ENCODE peak calls at places on chromosomes 1 and 21, in five cellular contexts. C, M, H, B and O are unnamed samples.

GRCh38 chr1:220526294-220526693 is 1.6 kb upstream of the MARK1 start:
- DNase-seq in C (no peak), M (no peak), H (no peak), B (no peak), O (no peak)

GRCh38 chr1:59593798-59594790 is 220.7 kb upstream of the HOOK1 start:
- DNase-seq in C (no peak), M (no peak), H (no peak), B (no peak), O (no peak)

GRCh38 chr21:42747746-42748351 is 94.4 kb downstream of the PDE9A start:
- DNase-seq in C (no peak), M (no peak), H (no peak), B (no peak), O (no peak)

GRCh38 chr21:45494851-45495680 is 47.2 kb downstream of the SLC19A1 start:
- DNase-seq in C (no peak), M (no peak), H (no peak), B (no peak), O (no peak)

GRCh38 chr1:196660912-196661311 is 9.1 kb downstream of the CFH start:
- DNase-seq in C (no peak), M (peak), H (peak), B (peak), O (peak)

GRCh38 chr1:212293579-212293978 is 8.4 kb downstream of the PPP2R5A start:
- DNase-seq in C (no peak), M (no peak), H (no peak), B (no peak), O (no peak)

GRCh38 chr1:97489834-97490233 is 431.0 kb downstream of the DPYD start:
- DNase-seq in C (peak), M (peak), H (no peak), B (peak), O (no peak)

GRCh38 chr1:6523566-6523965 is 30.7 kb downstream of the NOL9 start:
- DNase-seq in C (no peak), M (peak), H (no peak), B (no peak), O (peak)

GRCh38 chr1:223731076-223731770 is 18.9 kb downstream of the CAPN2 start:
- DNase-seq in C (no peak), M (no peak), H (no peak), B (no peak), O (no peak)

GRCh38 chr1:48873944-48874343 is 97.3 kb upstream of the BEND5 start:
- DNase-seq in C (no peak), M (no peak), H (no peak), B (no peak), O (no peak)

GRCh38 chr1:167722152-167722869 is 529 bp downstream of the MPZL1 start:
- DNase-seq in C (no peak), M (peak), H (no peak), B (peak), O (peak)

GRCh38 chr1:152186556-152187285 is 27.7 kb upstream of the RPTN start:
- DNase-seq in C (no peak), M (no peak), H (no peak), B (no peak), O (no peak)

GRCh38 chr1:70909262-70909817 is 138.3 kb downstream of the PTGER3 start:
- DNase-seq in C (no peak), M (no peak), H (peak), B (no peak), O (no peak)

GRCh38 chr21:46035809-46036695 is 54.5 kb downstream of the COL6A1 start:
- DNase-seq in C (peak), M (no peak), H (no peak), B (no peak), O (no peak)

GRCh38 chr1:200795151-200795550 is 56.5 kb downstream of the CAMSAP2 start:
- DNase-seq in C (no peak), M (no peak), H (no peak), B (no peak), O (no peak)

GRCh38 chr1:110728388-110728787 is 53.6 kb upstream of the KCNA3 start:
- DNase-seq in C (no peak), M (no peak), H (no peak), B (no peak), O (no peak)

GRCh38 chr1:13808729-13809131 is 108.7 kb downstream of the PRDM2 start:
- DNase-seq in C (no peak), M (no peak), H (no peak), B (no peak), O (no peak)

GRCh38 chr1:245025525-245025924 is 129.3 kb upstream of the KIF26B start:
- DNase-seq in C (no peak), M (no peak), H (no peak), B (no peak), O (no peak)

GRCh38 chr1:57831624-57832023 is 407.8 kb upstream of the DAB1 start:
- DNase-seq in C (no peak), M (peak), H (no peak), B (no peak), O (no peak)

GRCh38 chr21:45477176-45478114 is 64.8 kb downstream of the SLC19A1 start:
- DNase-seq in C (no peak), M (no peak), H (no peak), B (no peak), O (no peak)

GRCh38 chr1:209926045-209926444 is 12.0 kb upstream of the SYT14 start:
- DNase-seq in C (peak), M (no peak), H (peak), B (no peak), O (no peak)

GRCh38 chr1:27299385-27300252 is 22.3 kb upstream of the TMEM222 start:
- DNase-seq in C (peak), M (peak), H (no peak), B (no peak), O (no peak)

GRCh38 chr1:115838805-115839705 is 1.9 kb downstream of the NHLH2 start:
- DNase-seq in C (peak), M (no peak), H (no peak), B (no peak), O (no peak)

GRCh38 chr1:153040950-153041631 is at the start of gene SPRR2D:
- DNase-seq in C (no peak), M (no peak), H (no peak), B (no peak), O (no peak)

GRCh38 chr21:40841524-40842196 is 5.3 kb downstream of the DSCAM start:
- DNase-seq in C (no peak), M (peak), H (no peak), B (no peak), O (no peak)
- H3K4me3 ChIP-seq in C (no peak), M (peak), H (no peak), B (no peak), O (no peak)

GRCh38 chr1:160401972-160402795 is 1.8 kb downstream of the VANGL2 start:
- DNase-seq in C (no peak), M (no peak), H (no peak), B (no peak), O (no peak)
- H3K4me3 ChIP-seq in C (no peak), M (no peak), H (no peak), B (no peak), O (peak)

DNA sequence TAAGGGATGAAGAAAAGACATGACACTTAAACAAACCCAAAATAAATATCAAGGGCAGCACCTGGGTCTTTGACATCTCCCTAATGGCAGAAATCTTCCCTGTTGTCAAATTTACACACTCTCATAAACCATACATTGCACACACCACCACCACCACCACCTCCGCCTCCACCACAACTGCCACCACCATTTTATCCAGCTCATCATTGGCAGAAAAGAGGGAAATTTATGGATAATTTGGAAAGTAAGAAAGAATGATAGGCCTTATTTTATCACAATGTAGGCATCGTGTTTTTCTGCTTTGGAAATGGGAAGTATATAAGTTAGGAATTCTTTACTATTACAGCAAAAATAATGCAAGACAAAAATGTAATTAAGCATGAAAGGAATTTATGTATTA is 27.3 kb upstream of the RGS13 start:
- DNase-seq in C (no peak), M (no peak), H (no peak), B (no peak), O (no peak)
- H3K4me3 ChIP-seq in C (no peak), M (no peak), H (no peak), B (peak), O (peak)

DNA sequence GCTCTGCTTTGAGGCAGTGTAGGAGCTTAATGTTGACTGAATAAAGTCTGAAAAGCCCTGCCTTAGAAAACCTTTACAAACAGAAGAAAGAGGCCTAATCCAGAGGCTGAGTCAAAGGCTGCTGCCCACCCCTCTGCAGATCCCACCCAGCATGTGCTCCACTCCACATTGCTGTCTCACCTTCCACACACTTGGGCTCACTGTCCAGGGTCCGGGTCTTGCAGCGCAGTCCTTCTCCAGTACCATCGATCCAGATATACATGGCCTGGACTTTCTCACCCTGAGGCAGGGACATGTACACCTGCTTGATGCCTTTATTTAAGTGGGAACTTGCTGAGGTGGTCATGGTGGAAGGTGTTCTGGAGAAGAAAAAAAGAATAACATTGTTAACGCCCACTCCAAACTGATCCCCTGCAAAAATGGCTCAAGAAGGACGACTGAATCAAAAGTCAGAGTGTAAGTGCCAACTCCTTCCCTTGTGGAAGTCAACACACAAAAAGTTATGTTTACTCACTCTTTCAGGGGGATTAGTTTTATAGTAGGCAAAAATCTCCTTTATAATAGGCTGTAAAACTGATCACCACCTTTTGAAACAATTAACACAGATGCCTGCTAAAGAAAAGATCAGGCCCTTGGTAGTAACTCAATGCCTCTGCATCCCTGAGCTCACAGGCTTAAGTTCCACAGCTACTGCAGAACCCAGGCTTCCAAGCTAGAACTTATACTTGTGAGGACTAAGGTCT is 3.0 kb downstream of the GLUL start:
- DNase-seq in C (no peak), M (no peak), H (no peak), B (no peak), O (no peak)
- H3K4me3 ChIP-seq in C (peak), M (no peak), H (peak), B (no peak), O (no peak)

GRCh38 chr1:30134466-30135217 is 588.7 kb downstream of the MATN1 start:
- DNase-seq in C (no peak), M (no peak), H (no peak), B (no peak), O (no peak)

GRCh38 chr1:30140566-30140965 is 582.8 kb downstream of the MATN1 start:
- DNase-seq in C (no peak), M (no peak), H (no peak), B (no peak), O (no peak)

GRCh38 chr1:30137001-30137400 is 586.4 kb downstream of the MATN1 start:
- DNase-seq in C (no peak), M (no peak), H (no peak), B (no peak), O (no peak)

GRCh38 chr1:30135729-30136128 is 587.7 kb downstream of the MATN1 start:
- DNase-seq in C (no peak), M (no peak), H (no peak), B (no peak), O (no peak)

GRCh38 chr1:30138891-30139290 is 584.5 kb downstream of the MATN1 start:
- DNase-seq in C (no peak), M (no peak), H (no peak), B (no peak), O (no peak)
- H3K4me3 ChIP-seq in C (no peak), M (no peak), H (no peak), B (no peak), O (no peak)

DNA sequence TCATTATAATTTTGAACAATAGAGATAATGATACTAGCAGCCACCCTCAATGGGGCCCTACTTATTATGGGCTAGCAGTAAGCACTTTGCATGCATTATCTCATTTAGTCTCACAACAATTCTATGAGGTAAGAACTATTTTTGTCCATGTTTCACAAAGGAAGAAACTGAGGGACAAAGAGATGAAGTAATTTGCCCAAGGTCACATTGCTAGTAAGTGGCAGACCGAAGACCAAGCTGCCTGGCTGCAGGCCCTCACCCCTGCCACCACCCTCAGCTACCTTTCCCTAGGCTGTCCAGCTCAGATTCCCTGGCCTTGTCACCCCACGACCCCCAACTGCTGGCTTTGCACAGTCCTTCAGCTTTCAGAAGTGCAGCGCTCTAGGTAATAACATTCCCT is 39.6 kb downstream of the IRF2BP2 start:
- DNase-seq in C (no peak), M (no peak), H (no peak), B (no peak), O (no peak)
- H3K4me3 ChIP-seq in C (no peak), M (no peak), H (no peak), B (no peak), O (no peak)

GRCh38 chr1:20426923-20427322 is 59.1 kb downstream of the CAMK2N1 start:
- DNase-seq in C (peak), M (peak), H (no peak), B (peak), O (no peak)
- H3K4me3 ChIP-seq in C (no peak), M (no peak), H (no peak), B (no peak), O (no peak)